ENCODE peak calls at places on chromosomes 6 and 20, in six cellular contexts. One of them, this sample, is unnamed.

GRCh38 chr6:30150151-30150550 is 10.9 kb downstream of the TRIM10 start:
- DNase-seq in neural progenitor cell: no peak
- DNase-seq in uterus: no peak
- DNase-seq in left ventricle myocardium inferior: no peak
- DNase-seq in prostate gland: no peak
- DNase-seq in heart right ventricle: no peak
- DNase-seq in this sample: no peak

GRCh38 chr20:11902264-11902663 is 15.4 kb upstream of the BTBD3 start:
- DNase-seq in prostate gland: no peak
- DNase-seq in uterus: no peak
- DNase-seq in neural progenitor cell: no peak
- DNase-seq in left ventricle myocardium inferior: no peak
- DNase-seq in heart right ventricle: no peak
- DNase-seq in this sample: no peak

GRCh38 chr6:92810913-92811312 is 608.4 kb downstream of the EPHA7 start:
- DNase-seq in prostate gland: peak; percentile 16
- DNase-seq in uterus: no peak
- DNase-seq in neural progenitor cell: peak; percentile 83
- DNase-seq in left ventricle myocardium inferior: no peak
- DNase-seq in heart right ventricle: no peak
- DNase-seq in this sample: no peak

GRCh38 chr6:151036869-151037680 is 171.6 kb downstream of the MTHFD1L start:
- DNase-seq in left ventricle myocardium inferior: no peak
- DNase-seq in uterus: no peak
- DNase-seq in heart right ventricle: no peak
- DNase-seq in neural progenitor cell: no peak
- DNase-seq in prostate gland: no peak
- DNase-seq in this sample: no peak

GRCh38 chr6:53151676-53152075 is 3.0 kb upstream of the GCM1 start:
- DNase-seq in heart right ventricle: no peak
- DNase-seq in uterus: no peak
- DNase-seq in prostate gland: no peak
- DNase-seq in neural progenitor cell: peak; percentile 37
- DNase-seq in left ventricle myocardium inferior: no peak
- DNase-seq in this sample: no peak

GRCh38 chr6:37171141-37171969 is 1.4 kb downstream of the PIM1 start:
- DNase-seq in left ventricle myocardium inferior: peak; percentile 55
- DNase-seq in neural progenitor cell: peak; percentile 64
- DNase-seq in heart right ventricle: peak; percentile 51
- DNase-seq in prostate gland: peak; percentile 19
- DNase-seq in uterus: peak; percentile 60
- DNase-seq in this sample: peak; percentile 72

GRCh38 chr6:33213166-33213988 is 5.1 kb downstream of the RING1 start:
- DNase-seq in heart right ventricle: no peak
- DNase-seq in prostate gland: no peak
- DNase-seq in uterus: peak; percentile 23
- DNase-seq in left ventricle myocardium inferior: no peak
- DNase-seq in neural progenitor cell: peak; percentile 63
- DNase-seq in this sample: peak; percentile 27

GRCh38 chr20:11130554-11131166 is 456.9 kb upstream of the JAG1 start:
- DNase-seq in uterus: no peak
- DNase-seq in heart right ventricle: no peak
- DNase-seq in neural progenitor cell: no peak
- DNase-seq in prostate gland: no peak
- DNase-seq in left ventricle myocardium inferior: no peak
- DNase-seq in this sample: no peak

GRCh38 chr20:41697861-41698559 is 79.8 kb upstream of the CHD6 start:
- DNase-seq in uterus: no peak
- DNase-seq in prostate gland: no peak
- DNase-seq in left ventricle myocardium inferior: no peak
- DNase-seq in heart right ventricle: no peak
- DNase-seq in neural progenitor cell: peak; percentile 57
- DNase-seq in this sample: no peak

GRCh38 chr6:134060491-134061106 is 8.2 kb upstream of the SLC2A12 start:
- DNase-seq in heart right ventricle: no peak
- DNase-seq in left ventricle myocardium inferior: no peak
- DNase-seq in neural progenitor cell: peak; percentile 34
- DNase-seq in prostate gland: no peak
- DNase-seq in uterus: no peak
- DNase-seq in this sample: no peak

GRCh38 chr20:41869261-41869660 is 251.1 kb upstream of the CHD6 start:
- DNase-seq in left ventricle myocardium inferior: no peak
- DNase-seq in heart right ventricle: no peak
- DNase-seq in prostate gland: no peak
- DNase-seq in neural progenitor cell: no peak
- DNase-seq in uterus: no peak
- DNase-seq in this sample: no peak

GRCh38 chr20:49427751-49428518 is 54.5 kb downstream of the KCNB1 start:
- DNase-seq in left ventricle myocardium inferior: peak; percentile 34
- DNase-seq in prostate gland: no peak
- DNase-seq in heart right ventricle: peak; percentile 59
- DNase-seq in neural progenitor cell: no peak
- DNase-seq in uterus: no peak
- DNase-seq in this sample: no peak

GRCh38 chr20:24359306-24359705 is 110.1 kb upstream of the SYNDIG1 start:
- DNase-seq in neural progenitor cell: no peak
- DNase-seq in left ventricle myocardium inferior: no peak
- DNase-seq in heart right ventricle: no peak
- DNase-seq in prostate gland: no peak
- DNase-seq in uterus: no peak
- DNase-seq in this sample: no peak

GRCh38 chr20:34877002-34877264 is 521 bp downstream of the ACSS2 start:
- DNase-seq in prostate gland: no peak
- DNase-seq in heart right ventricle: no peak
- DNase-seq in left ventricle myocardium inferior: no peak
- DNase-seq in uterus: no peak
- DNase-seq in neural progenitor cell: no peak
- DNase-seq in this sample: no peak

GRCh38 chr6:112879920-112880413 is 532.8 kb downstream of the RFPL4B start:
- DNase-seq in left ventricle myocardium inferior: peak; percentile 13
- DNase-seq in uterus: no peak
- DNase-seq in neural progenitor cell: peak; percentile 90
- DNase-seq in prostate gland: peak; percentile 50
- DNase-seq in heart right ventricle: no peak
- DNase-seq in this sample: no peak

GRCh38 chr20:36483919-36484808 is 57.2 kb upstream of the MYL9 start:
- DNase-seq in heart right ventricle: no peak
- DNase-seq in neural progenitor cell: no peak
- DNase-seq in prostate gland: no peak
- DNase-seq in left ventricle myocardium inferior: no peak
- DNase-seq in uterus: no peak
- DNase-seq in this sample: no peak

DNA sequence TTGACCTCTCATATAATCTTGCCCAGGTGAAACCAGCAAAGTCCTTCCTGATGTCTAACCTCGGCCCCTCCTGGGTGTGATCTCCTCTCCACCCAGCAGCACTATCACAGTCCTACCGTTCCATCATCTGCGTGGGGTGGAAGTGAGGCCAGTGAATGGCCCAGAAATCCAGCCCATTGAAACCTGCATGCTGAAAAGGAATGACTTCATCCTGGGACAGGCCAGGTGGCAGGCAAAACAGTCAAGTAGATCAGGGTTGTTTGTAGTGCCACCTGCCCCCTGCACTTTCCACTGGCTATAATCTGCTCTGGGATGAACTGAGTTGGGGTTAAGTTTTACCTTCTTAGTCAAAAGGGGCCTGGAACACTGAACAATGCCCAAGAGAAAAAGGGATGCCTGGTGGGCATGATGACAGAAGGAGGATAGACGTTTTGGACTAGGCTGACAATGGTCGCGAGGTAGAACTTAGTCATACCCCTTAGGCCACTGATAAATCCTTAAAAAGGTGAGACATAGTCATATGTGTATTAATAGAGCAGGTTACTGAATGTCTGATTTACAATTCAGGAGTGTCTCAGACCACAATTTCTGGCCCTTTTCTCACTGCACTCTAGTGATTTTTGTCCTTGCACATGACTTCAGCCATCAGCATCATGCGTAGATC is 8.1 kb upstream of the HSP90AB1 start:
- DNase-seq in neural progenitor cell: no peak
- DNase-seq in uterus: no peak
- DNase-seq in heart right ventricle: no peak
- DNase-seq in prostate gland: no peak
- DNase-seq in left ventricle myocardium inferior: no peak
- DNase-seq in this sample: no peak
- H3K27ac ChIP-seq in neural progenitor cell: no peak overlapping the region
- H3K27ac ChIP-seq in uterus: peak overlapping the region; percentile 99
- H3K27ac ChIP-seq in heart right ventricle: peak overlapping the region; percentile 91
- H3K27ac ChIP-seq in prostate gland: no peak overlapping the region
- H3K27ac ChIP-seq in left ventricle myocardium inferior: peak overlapping the region; percentile 98
- H3K27ac ChIP-seq in this sample: no peak overlapping the region

DNA sequence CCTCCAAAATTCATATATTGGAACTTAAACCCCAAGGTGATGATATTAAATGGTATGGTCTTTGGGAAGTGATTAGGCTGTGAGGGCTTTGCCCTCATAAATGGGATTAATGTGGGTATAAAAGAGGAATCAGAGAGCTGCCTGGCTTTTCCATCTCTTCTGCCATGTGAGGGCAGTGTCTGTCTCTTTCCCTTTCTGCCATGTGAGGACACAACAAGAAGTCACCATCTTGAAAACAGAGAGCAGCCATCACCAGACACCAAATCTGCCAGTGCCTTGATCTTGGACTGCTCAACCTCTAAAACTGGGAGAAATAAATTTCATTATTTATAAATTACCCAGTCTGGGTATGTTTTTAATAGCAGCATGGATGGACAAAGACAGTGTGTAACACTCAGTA is 263.0 kb downstream of the PAX1 start:
- DNase-seq in neural progenitor cell: no peak
- DNase-seq in uterus: no peak
- DNase-seq in prostate gland: no peak
- DNase-seq in left ventricle myocardium inferior: no peak
- DNase-seq in heart right ventricle: no peak
- DNase-seq in this sample: no peak
- TF ChIP-seq CTCF in neural progenitor cell: no peak
- TF ChIP-seq CTCF in uterus: no peak
- TF ChIP-seq CTCF in prostate gland: no peak
- TF ChIP-seq CTCF in left ventricle myocardium inferior: no peak
- TF ChIP-seq CTCF in heart right ventricle: no peak
- TF ChIP-seq CTCF in this sample: no peak

DNA sequence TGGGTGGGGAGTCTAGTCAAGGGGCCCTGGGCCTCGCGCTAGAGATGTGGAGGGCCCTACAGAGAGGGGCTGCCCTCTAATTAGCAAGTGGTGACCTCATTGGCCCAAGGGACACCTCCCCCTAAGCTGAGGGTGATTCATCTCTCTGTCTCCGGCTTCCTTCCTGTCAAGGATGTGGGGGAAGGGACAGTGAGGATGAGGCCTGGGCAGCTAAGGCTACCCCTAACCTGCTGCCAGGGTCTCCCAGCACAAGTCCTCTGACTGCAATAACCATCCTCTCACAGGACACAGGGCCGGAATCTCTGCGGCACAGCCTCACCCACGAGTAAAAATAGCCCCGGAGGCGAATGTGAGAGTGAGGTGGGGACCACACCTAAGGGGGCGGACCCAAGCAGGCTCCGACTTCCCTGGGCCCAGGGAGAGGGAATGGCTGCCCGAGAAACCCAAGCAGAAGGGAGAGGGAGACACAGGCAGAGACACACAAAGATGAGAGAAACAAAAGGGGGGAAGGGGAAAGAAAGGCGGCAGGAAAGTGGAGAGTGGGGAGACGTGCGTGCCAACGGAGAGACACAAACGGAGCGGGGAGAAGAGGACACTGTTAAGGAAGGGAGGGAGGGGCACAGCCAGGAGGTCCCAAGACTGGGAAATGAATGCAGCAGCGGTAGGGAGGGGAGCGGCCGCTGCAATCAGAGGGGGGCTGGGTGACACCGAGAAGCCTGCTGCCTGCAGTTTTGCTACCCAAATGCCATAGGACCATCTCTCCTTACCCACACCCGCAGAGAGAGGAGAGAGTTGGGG is 1.4 kb downstream of the CLIC1 start:
- DNase-seq in left ventricle myocardium inferior: peak; percentile 38
- DNase-seq in prostate gland: peak; percentile 60
- DNase-seq in uterus: peak; percentile 72
- DNase-seq in heart right ventricle: peak; percentile 79
- DNase-seq in neural progenitor cell: peak; percentile 53
- DNase-seq in this sample: peak; percentile 65
- H3K4me1 ChIP-seq in left ventricle myocardium inferior: peaks cover 93% of the 10 kb centered on the region
- H3K4me1 ChIP-seq in prostate gland: peaks cover 17% of the 10 kb centered on the region
- H3K4me1 ChIP-seq in uterus: no peaks in the 10 kb centered on the region
- H3K4me1 ChIP-seq in heart right ventricle: peaks cover 72% of the 10 kb centered on the region
- H3K4me1 ChIP-seq in neural progenitor cell: peaks cover 34% of the 10 kb centered on the region
- H3K4me1 ChIP-seq in this sample: peaks cover 54% of the 10 kb centered on the region

GRCh38 chr6:44129841-44130322 is 2.5 kb downstream of the TMEM63B start:
- DNase-seq in left ventricle myocardium inferior: no peak
- DNase-seq in neural progenitor cell: no peak
- DNase-seq in prostate gland: no peak
- DNase-seq in uterus: no peak
- DNase-seq in heart right ventricle: no peak
- DNase-seq in this sample: no peak

GRCh38 chr6:44126320-44127149 is 717 bp downstream of the MRPL14 start:
- DNase-seq in left ventricle myocardium inferior: peak; percentile 30
- DNase-seq in neural progenitor cell: peak; percentile 85
- DNase-seq in heart right ventricle: peak; percentile 43
- DNase-seq in prostate gland: peak; percentile 40
- DNase-seq in uterus: peak; percentile 62
- DNase-seq in this sample: peak; percentile 77

GRCh38 chr6:44131880-44132279 is 4.5 kb downstream of the TMEM63B start:
- DNase-seq in neural progenitor cell: no peak
- DNase-seq in uterus: no peak
- DNase-seq in prostate gland: peak; percentile 51
- DNase-seq in heart right ventricle: no peak
- DNase-seq in left ventricle myocardium inferior: no peak
- DNase-seq in this sample: no peak

GRCh38 chr6:44127186-44128019 is at the start of the genes MRPL14 and TMEM63B:
- DNase-seq in prostate gland: peak; percentile 85
- DNase-seq in uterus: peak; percentile 80
- DNase-seq in neural progenitor cell: peak; percentile 96
- DNase-seq in heart right ventricle: peak; percentile 88
- DNase-seq in left ventricle myocardium inferior: peak; percentile 86
- DNase-seq in this sample: peak; percentile 86

DNA sequence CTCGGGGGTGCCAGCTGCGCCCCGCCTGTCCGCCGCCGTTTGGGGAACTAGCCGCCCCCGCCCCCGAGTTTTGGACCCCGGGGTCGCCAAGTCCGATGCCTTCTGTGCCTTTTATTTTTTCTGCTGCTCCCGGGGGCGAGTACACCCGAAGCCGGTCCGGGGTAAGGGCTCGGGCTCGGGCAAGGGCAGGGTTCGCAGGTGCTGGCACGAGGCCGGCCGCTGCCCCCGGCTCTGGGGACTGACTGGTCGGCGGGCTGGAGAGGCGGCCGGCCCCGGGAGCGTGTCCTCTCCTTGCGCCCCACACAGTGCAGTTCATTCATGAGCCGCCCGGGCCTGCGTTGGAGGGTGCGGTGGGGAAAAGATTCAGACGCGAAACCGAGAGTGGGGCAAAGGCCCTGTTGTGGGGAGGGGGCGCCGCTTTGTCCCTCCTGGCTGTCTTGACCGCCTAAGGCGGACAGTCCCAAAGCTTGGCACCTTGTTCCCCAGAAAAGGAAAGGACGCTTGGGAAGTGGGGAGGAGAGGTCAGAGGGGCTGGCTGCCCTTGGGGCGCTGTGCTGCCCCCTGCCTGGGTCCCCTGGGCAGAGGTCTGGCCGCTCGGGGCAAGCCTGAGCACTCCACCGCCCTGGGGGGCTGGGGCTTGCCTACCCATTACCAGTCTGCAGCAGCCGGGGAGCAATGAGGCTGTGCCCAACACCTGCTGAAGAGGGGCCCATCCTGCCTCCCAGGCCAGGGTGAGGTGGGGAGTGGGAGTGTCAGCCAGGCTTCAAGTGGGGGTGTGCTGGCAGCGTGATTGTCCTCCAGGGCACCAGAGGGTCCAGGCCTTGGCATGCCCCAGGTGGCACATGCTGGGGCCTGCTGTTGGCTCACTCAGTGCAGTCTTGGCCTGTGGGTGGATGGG is 915 bp downstream of the TMEM63B start:
- DNase-seq in heart right ventricle: peak; percentile 38
- DNase-seq in uterus: peak; percentile 34
- DNase-seq in neural progenitor cell: peak; percentile 74
- DNase-seq in prostate gland: peak; percentile 23
- DNase-seq in left ventricle myocardium inferior: peak; percentile 40
- DNase-seq in this sample: no peak
- H3K27ac ChIP-seq in heart right ventricle: peak overlapping the region; percentile 90
- H3K27ac ChIP-seq in uterus: peak overlapping the region; percentile 79
- H3K27ac ChIP-seq in neural progenitor cell: no peak overlapping the region
- H3K27ac ChIP-seq in prostate gland: peak overlapping the region; percentile 88
- H3K27ac ChIP-seq in left ventricle myocardium inferior: peak overlapping the region; percentile 93
- H3K27ac ChIP-seq in this sample: no peak overlapping the region

This sample was measured in CD8-positive, alpha-beta T cell.